ENCODE peak calls at places on chromosome 13, in six cellular contexts. K is ascending aorta, G is HCT116, D is cardiac muscle cell, N is A549, E is endothelial cell of umbilical vein. W is an unnamed sample.

GRCh38 chr13:109160887-109161669 is 531.7 kb downstream of the MYO16 start:
- DNase-seq in D (no peak), G (no peak), N (no peak), K (no peak), E (no peak), W (peak; percentile 85)

GRCh38 chr13:111855786-111856185 is 211.2 kb upstream of the SOX1 start:
- DNase-seq in D (no peak), N (no peak), E (no peak), K (no peak), G (no peak), W (no peak)

GRCh38 chr13:40094056-40094455 is 438.6 kb downstream of the COG6 start:
- DNase-seq in N (no peak), K (no peak), E (no peak), G (no peak), D (peak; percentile 41), W (no peak)

GRCh38 chr13:37385248-37385647 is 213.3 kb downstream of the POSTN start:
- DNase-seq in G (no peak), D (no peak), E (no peak), N (no peak), K (no peak), W (no peak)

GRCh38 chr13:75748874-75749273 is 112.7 kb downstream of the LMO7 start:
- DNase-seq in D (no peak), N (no peak), G (no peak), E (no peak), K (no peak), W (no peak)

GRCh38 chr13:95882121-95882520 is 171.1 kb downstream of the UGGT2 start:
- DNase-seq in E (no peak), K (no peak), D (no peak), N (no peak), G (no peak), W (no peak)

GRCh38 chr13:66751691-66752090 is 478.4 kb downstream of the PCDH9 start:
- DNase-seq in D (no peak), K (no peak), G (no peak), N (no peak), E (no peak), W (no peak)

GRCh38 chr13:85528578-85529215 is 270.5 kb downstream of the SLITRK6 start:
- DNase-seq in G (no peak), N (no peak), D (no peak), E (no peak), K (no peak), W (no peak)

GRCh38 chr13:28659611-28659970 is 661 bp downstream of the POMP start:
- DNase-seq in E (peak; percentile 69), K (no peak), G (no peak), D (peak; percentile 72), N (no peak), W (peak; percentile 26)

GRCh38 chr13:100512422-100512821 is 76.2 kb downstream of the GGACT start:
- DNase-seq in N (no peak), G (peak; percentile 22), E (no peak), K (no peak), D (peak; percentile 32), W (no peak)

GRCh38 chr13:100883453-100883852 is 208.9 kb upstream of the TMTC4 start:
- DNase-seq in E (no peak), K (no peak), G (no peak), N (no peak), D (no peak), W (no peak)

GRCh38 chr13:37288057-37288720 is 182.7 kb upstream of the CSNK1A1L start:
- DNase-seq in G (no peak), N (no peak), K (no peak), E (peak; percentile 93), D (peak; percentile 84), W (no peak)

GRCh38 chr13:46578590-46578975 is 25.6 kb downstream of the LRCH1 start:
- DNase-seq in K (no peak), D (no peak), N (no peak), E (no peak), G (no peak), W (no peak)

GRCh38 chr13:46575843-46576242 is 22.9 kb downstream of the LRCH1 start:
- DNase-seq in D (peak; percentile 91), G (no peak), N (no peak), E (no peak), K (no peak), W (peak; percentile 74)

GRCh38 chr13:46577656-46578589 is 25.0 kb downstream of the LRCH1 start:
- DNase-seq in G (no peak), D (no peak), K (no peak), N (no peak), E (no peak), W (no peak)

GRCh38 chr13:46572758-46573384 is 19.9 kb downstream of the LRCH1 start:
- DNase-seq in K (no peak), E (no peak), G (no peak), N (no peak), D (no peak), W (no peak)

DNA sequence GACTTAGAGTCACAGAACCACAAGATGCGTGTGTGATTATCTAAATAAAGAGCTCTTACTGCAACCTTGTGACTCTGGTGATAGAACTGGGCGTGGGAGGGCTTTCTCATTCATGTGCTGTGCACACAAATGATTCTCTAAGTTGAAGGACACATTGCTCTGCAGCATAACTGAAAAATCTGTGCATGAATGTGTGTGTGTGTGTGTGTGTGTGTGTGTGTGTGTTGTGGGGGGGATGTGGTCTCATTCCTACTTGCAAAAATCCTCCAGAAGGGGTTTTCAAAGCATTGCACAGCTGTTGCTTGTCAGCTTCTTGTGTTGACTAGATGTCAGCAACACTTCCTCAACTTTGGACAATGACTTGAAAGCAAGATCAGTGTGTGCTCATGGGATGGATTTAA is 22.4 kb downstream of the LRCH1 start:
- DNase-seq in G (no peak), N (no peak), K (no peak), D (peak; percentile 70), E (no peak), W (no peak)
- H3K4me1 ChIP-seq in G (no peaks in the 10 kb centered on the region), N (peaks cover 55% of the 10 kb centered on the region), K (peaks cover 31% of the 10 kb centered on the region), D (peaks cover 69% of the 10 kb centered on the region), E (no peaks in the 10 kb centered on the region), W (peaks cover 8% of the 10 kb centered on the region)

GRCh38 chr13:98409281-98409680 is 167.6 kb downstream of the STK24 start:
- DNase-seq in N (no peak), G (no peak), E (no peak), K (no peak), D (no peak), W (no peak)

GRCh38 chr13:98411013-98411412 is 165.9 kb downstream of the STK24 start:
- DNase-seq in D (no peak), E (no peak), G (no peak), K (no peak), N (no peak), W (no peak)

GRCh38 chr13:98413796-98414195 is 163.1 kb downstream of the STK24 start:
- DNase-seq in G (no peak), D (no peak), N (no peak), K (no peak), E (no peak), W (no peak)

GRCh38 chr13:98410591-98410990 is 166.3 kb downstream of the STK24 start:
- DNase-seq in E (no peak), K (no peak), G (no peak), N (no peak), D (no peak), W (no peak)

DNA sequence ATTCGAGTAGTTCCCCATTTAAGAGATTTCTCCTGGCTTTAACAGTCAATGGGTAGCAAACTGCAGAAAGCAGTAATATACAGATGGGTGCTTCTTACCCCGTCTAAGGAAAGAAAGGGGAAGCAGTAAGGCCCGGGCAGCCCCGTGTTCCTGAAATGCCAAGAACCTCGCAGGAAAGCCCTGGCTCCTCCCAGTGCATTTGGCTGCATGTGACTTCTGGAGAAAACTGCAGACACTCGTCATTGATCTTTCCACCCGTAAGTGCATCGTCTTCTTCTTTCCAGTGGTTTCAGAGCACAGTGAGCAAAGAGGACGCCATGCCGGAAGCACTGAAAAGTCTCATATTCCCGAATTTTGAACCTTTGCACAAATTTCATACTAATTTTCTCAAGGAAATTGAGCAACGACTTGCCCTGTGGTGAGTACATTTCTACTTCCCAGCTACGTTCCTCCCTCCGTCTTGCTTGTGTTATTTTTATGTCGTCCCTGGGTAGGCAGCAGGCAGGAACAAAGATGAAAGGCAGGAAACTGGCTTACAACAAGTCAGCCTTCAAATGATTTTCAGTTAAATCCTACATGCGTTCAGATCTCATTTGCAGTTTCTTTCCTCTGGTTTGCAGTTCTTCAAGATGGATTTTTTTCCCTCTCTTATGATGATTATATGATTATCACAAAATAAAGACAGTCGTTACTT is 165.1 kb downstream of the STK24 start:
- DNase-seq in N (no peak), E (peak; percentile 60), G (no peak), K (peak; percentile 34), D (peak; percentile 7), W (no peak)
- H3K27ac ChIP-seq in N (no peak overlapping the region), E (no peak overlapping the region), G (no peak overlapping the region), K (no peak overlapping the region), D (no peak overlapping the region), W (no peak overlapping the region)

DNA sequence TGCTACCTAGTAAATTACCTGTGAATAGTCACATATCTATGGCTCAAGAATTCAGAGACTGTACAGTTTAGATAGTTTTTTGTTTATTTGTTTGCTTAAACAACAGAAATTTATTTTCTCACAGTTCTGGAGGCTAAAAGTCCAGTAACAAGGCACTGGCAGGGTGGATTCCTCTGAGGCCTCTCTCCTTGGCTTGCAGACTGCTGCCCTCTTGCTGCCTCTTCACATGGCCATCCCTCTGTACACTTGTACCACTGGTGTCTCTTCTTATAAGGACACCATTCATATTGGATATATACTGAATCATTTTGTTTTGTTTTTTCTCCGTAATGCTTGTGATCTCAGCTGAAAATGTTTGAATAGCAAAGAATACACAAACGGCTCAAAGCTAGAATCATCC is 56.4 kb upstream of the MIR17HG start:
- DNase-seq in N (no peak), E (no peak), D (no peak), K (no peak), G (no peak), W (no peak)
- TF ChIP-seq CTCF in N (no peak), E (peak; percentile 11), D (no peak), K (no peak), G (no peak), W (no peak)

DNA sequence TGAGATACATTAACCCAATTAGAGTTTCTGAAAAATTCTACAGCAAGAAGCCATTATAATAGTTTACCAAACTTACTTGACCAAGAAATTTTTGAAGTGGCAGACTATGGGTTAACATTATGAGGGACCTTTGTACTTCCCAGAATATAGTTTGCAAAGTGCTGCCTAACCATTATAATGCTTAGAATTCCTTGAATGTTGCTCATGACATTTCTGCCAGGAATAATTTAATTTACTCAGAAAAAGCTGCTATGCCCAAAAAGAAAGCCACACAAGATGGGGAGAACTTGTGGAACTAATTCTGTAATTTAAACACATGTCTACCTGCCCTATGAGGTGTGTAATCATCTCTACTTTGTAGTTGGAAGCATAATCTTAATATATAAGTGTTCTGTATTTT is 58.1 kb upstream of the MYCBP2 start:
- DNase-seq in D (no peak), N (no peak), K (no peak), G (no peak), E (no peak), W (no peak)
- H3K4me1 ChIP-seq in D (no peaks in the 10 kb centered on the region), N (peaks cover 13% of the 10 kb centered on the region), K (peaks cover 5% of the 10 kb centered on the region), G (no peaks in the 10 kb centered on the region), E (no peaks in the 10 kb centered on the region), W (no peaks in the 10 kb centered on the region)

DNA sequence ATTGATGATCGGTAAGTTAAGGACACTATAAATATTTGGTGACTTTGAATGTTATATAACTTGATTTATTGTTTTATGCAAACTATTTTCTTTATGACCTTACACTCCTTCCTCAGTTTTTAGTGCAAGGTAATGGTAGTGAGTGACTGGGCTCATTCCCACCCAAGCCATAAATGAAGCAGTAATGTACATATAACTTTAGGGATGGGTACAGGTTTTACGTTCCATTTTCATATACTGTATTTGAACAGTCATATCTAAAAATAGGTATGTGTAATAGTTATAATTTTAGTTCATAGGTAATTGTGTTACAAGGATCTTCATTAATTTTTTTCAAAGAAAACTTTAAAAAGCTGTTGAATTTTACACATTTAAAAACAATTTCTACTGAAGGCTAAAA is 101.0 kb downstream of the PDS5B start:
- DNase-seq in K (no peak), D (no peak), N (no peak), E (no peak), G (no peak), W (no peak)
- H3K27ac ChIP-seq in K (no peak overlapping the region), D (no peak overlapping the region), N (no peak overlapping the region), E (no peak overlapping the region), G (no peak overlapping the region), W (no peak overlapping the region)

W was measured in foreskin keratinocyte.